ENCODE peak calls at places on chromosomes 6 and 20, in seven cellular contexts. One of them, this sample, is unnamed.

GRCh38 chr6:141103246-141103645 is 1029.5 kb upstream of the GJE1 start:
- DNase-seq in IMR-90: peak
- DNase-seq in stomach: no peak
- DNase-seq in endothelial cell of umbilical vein: peak
- DNase-seq in ovary: no peak
- DNase-seq in HCT116: peak
- DNase-seq in PC-9: no peak
- DNase-seq in this sample: peak

GRCh38 chr6:63805808-63806572 is 170.4 kb downstream of the PHF3 start:
- DNase-seq in IMR-90: peak
- DNase-seq in ovary: no peak
- DNase-seq in HCT116: no peak
- DNase-seq in stomach: no peak
- DNase-seq in endothelial cell of umbilical vein: peak
- DNase-seq in PC-9: peak
- DNase-seq in this sample: peak

GRCh38 chr20:35562541-35563110 is 20.7 kb downstream of the ERGIC3 start:
- DNase-seq in HCT116: no peak
- DNase-seq in ovary: no peak
- DNase-seq in IMR-90: no peak
- DNase-seq in endothelial cell of umbilical vein: no peak
- DNase-seq in PC-9: no peak
- DNase-seq in stomach: no peak
- DNase-seq in this sample: no peak

GRCh38 chr6:13418838-13419237 is 68.6 kb downstream of the GFOD1 start:
- DNase-seq in stomach: no peak
- DNase-seq in ovary: no peak
- DNase-seq in endothelial cell of umbilical vein: peak
- DNase-seq in PC-9: no peak
- DNase-seq in IMR-90: no peak
- DNase-seq in HCT116: no peak
- DNase-seq in this sample: no peak

GRCh38 chr20:50126662-50127061 is 13.7 kb upstream of the UBE2V1 start:
- DNase-seq in ovary: no peak
- DNase-seq in stomach: no peak
- DNase-seq in PC-9: no peak
- DNase-seq in HCT116: no peak
- DNase-seq in IMR-90: no peak
- DNase-seq in endothelial cell of umbilical vein: no peak
- DNase-seq in this sample: no peak

GRCh38 chr20:5447188-5447587 is 130.4 kb upstream of the PROKR2 start:
- DNase-seq in HCT116: no peak
- DNase-seq in ovary: no peak
- DNase-seq in stomach: no peak
- DNase-seq in IMR-90: no peak
- DNase-seq in PC-9: no peak
- DNase-seq in endothelial cell of umbilical vein: no peak
- DNase-seq in this sample: no peak

GRCh38 chr20:34065260-34065659 is 46.8 kb downstream of the EIF2S2 start:
- DNase-seq in stomach: no peak
- DNase-seq in PC-9: no peak
- DNase-seq in IMR-90: peak
- DNase-seq in ovary: peak
- DNase-seq in endothelial cell of umbilical vein: peak
- DNase-seq in HCT116: no peak
- DNase-seq in this sample: peak

GRCh38 chr6:118514689-118515088 is 33.4 kb upstream of the PLN start:
- DNase-seq in IMR-90: no peak
- DNase-seq in ovary: no peak
- DNase-seq in stomach: no peak
- DNase-seq in HCT116: no peak
- DNase-seq in endothelial cell of umbilical vein: no peak
- DNase-seq in PC-9: no peak
- DNase-seq in this sample: no peak

GRCh38 chr20:53623454-53624206 is 30.0 kb upstream of the ZNF217 start:
- DNase-seq in IMR-90: peak
- DNase-seq in PC-9: peak
- DNase-seq in stomach: peak
- DNase-seq in ovary: peak
- DNase-seq in endothelial cell of umbilical vein: peak
- DNase-seq in HCT116: no peak
- DNase-seq in this sample: peak

GRCh38 chr6:119193707-119194106 is 115.2 kb upstream of the FAM184A start:
- DNase-seq in HCT116: no peak
- DNase-seq in PC-9: no peak
- DNase-seq in IMR-90: no peak
- DNase-seq in ovary: no peak
- DNase-seq in stomach: no peak
- DNase-seq in endothelial cell of umbilical vein: no peak
- DNase-seq in this sample: no peak

GRCh38 chr6:79436232-79436631 is 101.0 kb downstream of the LCA5 start:
- DNase-seq in PC-9: no peak
- DNase-seq in HCT116: no peak
- DNase-seq in stomach: no peak
- DNase-seq in endothelial cell of umbilical vein: no peak
- DNase-seq in IMR-90: no peak
- DNase-seq in ovary: no peak
- DNase-seq in this sample: peak

GRCh38 chr6:137001977-137002302 is 42.8 kb downstream of the IL20RA start:
- DNase-seq in stomach: no peak
- DNase-seq in HCT116: no peak
- DNase-seq in ovary: no peak
- DNase-seq in endothelial cell of umbilical vein: no peak
- DNase-seq in IMR-90: no peak
- DNase-seq in PC-9: no peak
- DNase-seq in this sample: no peak

GRCh38 chr6:137005073-137005472 is 39.7 kb downstream of the IL20RA start:
- DNase-seq in stomach: no peak
- DNase-seq in PC-9: no peak
- DNase-seq in IMR-90: no peak
- DNase-seq in ovary: no peak
- DNase-seq in HCT116: no peak
- DNase-seq in endothelial cell of umbilical vein: no peak
- DNase-seq in this sample: no peak

GRCh38 chr6:137008204-137008603 is 36.6 kb downstream of the IL20RA start:
- DNase-seq in stomach: no peak
- DNase-seq in IMR-90: no peak
- DNase-seq in PC-9: no peak
- DNase-seq in HCT116: no peak
- DNase-seq in endothelial cell of umbilical vein: no peak
- DNase-seq in ovary: no peak
- DNase-seq in this sample: no peak

GRCh38 chr6:137002505-137002904 is 42.3 kb downstream of the IL20RA start:
- DNase-seq in PC-9: peak
- DNase-seq in HCT116: peak
- DNase-seq in stomach: no peak
- DNase-seq in endothelial cell of umbilical vein: no peak
- DNase-seq in IMR-90: no peak
- DNase-seq in ovary: no peak
- DNase-seq in this sample: no peak

GRCh38 chr6:137006056-137006455 is 38.7 kb downstream of the IL20RA start:
- DNase-seq in endothelial cell of umbilical vein: no peak
- DNase-seq in PC-9: no peak
- DNase-seq in ovary: no peak
- DNase-seq in stomach: no peak
- DNase-seq in HCT116: no peak
- DNase-seq in IMR-90: no peak
- DNase-seq in this sample: no peak
- H3K4me3 ChIP-seq in endothelial cell of umbilical vein: no peak
- H3K4me3 ChIP-seq in PC-9: no peak
- H3K4me3 ChIP-seq in ovary: no peak
- H3K4me3 ChIP-seq in stomach: no peak
- H3K4me3 ChIP-seq in HCT116: no peak
- H3K4me3 ChIP-seq in IMR-90: no peak
- H3K4me3 ChIP-seq in this sample: no peak

DNA sequence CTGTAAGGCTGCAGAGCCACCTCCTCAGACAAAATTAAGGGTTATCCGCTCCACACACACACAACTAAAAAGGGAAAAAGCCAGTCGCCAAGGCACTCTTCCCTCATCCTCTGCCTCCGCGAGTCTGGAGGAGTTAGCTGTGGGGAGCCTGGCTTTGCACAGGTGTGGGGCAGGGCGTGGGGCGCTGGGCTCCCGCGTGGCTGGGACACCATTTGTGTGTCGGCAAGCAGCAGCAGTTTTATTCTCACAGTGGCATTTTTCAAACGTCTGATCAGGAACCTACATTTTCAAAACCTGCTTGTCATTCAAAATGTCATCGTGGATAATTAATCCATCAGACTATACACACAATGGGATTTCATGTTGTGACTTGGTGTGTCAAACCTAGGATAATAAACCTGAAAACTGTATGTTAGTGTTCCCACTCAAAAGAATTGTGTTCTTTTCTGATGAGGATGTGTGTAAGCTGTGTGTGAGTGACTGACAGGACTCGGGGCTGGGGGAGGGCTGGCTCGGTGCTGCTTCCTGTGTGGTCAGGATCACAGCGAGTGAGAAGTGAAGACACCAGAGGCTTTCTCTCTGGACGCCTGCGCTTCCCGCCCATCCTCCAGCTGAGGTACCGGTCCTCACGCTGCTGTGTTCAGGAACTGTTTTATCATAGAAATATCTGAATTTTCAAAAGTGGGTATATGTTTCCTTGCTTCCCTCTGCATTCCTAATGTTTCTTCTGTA is 83.1 kb downstream of the IRF4 start:
- DNase-seq in PC-9: no peak
- DNase-seq in IMR-90: no peak
- DNase-seq in HCT116: no peak
- DNase-seq in ovary: no peak
- DNase-seq in endothelial cell of umbilical vein: no peak
- DNase-seq in stomach: peak
- DNase-seq in this sample: peak
- H3K4me3 ChIP-seq in PC-9: no peak
- H3K4me3 ChIP-seq in IMR-90: no peak
- H3K4me3 ChIP-seq in HCT116: no peak
- H3K4me3 ChIP-seq in ovary: no peak
- H3K4me3 ChIP-seq in endothelial cell of umbilical vein: no peak
- H3K4me3 ChIP-seq in stomach: no peak
- H3K4me3 ChIP-seq in this sample: no peak

GRCh38 chr6:160089534-160089897 is 32.1 kb upstream of the SLC22A1 start:
- DNase-seq in HCT116: no peak
- DNase-seq in stomach: no peak
- DNase-seq in IMR-90: no peak
- DNase-seq in PC-9: no peak
- DNase-seq in ovary: no peak
- DNase-seq in endothelial cell of umbilical vein: no peak
- DNase-seq in this sample: no peak
- H3K4me3 ChIP-seq in HCT116: no peak
- H3K4me3 ChIP-seq in stomach: no peak
- H3K4me3 ChIP-seq in IMR-90: no peak
- H3K4me3 ChIP-seq in PC-9: no peak
- H3K4me3 ChIP-seq in ovary: no peak
- H3K4me3 ChIP-seq in endothelial cell of umbilical vein: no peak
- H3K4me3 ChIP-seq in this sample: no peak

DNA sequence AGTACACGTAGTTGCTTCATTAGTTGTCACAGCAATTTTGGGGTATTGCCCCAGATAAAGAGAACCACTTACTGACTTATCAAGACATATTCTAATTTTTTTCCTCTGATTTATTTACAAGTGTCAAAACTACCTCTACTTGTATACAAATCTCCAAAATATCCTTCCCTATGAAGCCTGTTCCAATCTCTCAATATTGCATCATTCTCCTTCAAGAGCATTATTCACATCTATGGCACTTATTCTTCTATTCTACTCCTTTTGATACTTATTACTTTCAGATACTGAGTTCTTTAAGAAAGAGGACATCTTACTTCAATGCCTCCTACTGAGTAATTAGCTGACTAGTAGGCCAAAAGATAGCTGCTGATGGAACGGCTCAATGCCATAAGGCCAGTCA is 105.2 kb downstream of the SMLR1 start:
- DNase-seq in stomach: no peak
- DNase-seq in IMR-90: no peak
- DNase-seq in ovary: no peak
- DNase-seq in endothelial cell of umbilical vein: no peak
- DNase-seq in HCT116: no peak
- DNase-seq in PC-9: no peak
- DNase-seq in this sample: no peak
- H3K4me3 ChIP-seq in stomach: no peak
- H3K4me3 ChIP-seq in IMR-90: no peak
- H3K4me3 ChIP-seq in ovary: no peak
- H3K4me3 ChIP-seq in endothelial cell of umbilical vein: no peak
- H3K4me3 ChIP-seq in HCT116: no peak
- H3K4me3 ChIP-seq in PC-9: no peak
- H3K4me3 ChIP-seq in this sample: no peak

GRCh38 chr20:62062661-62063600 is 2.8 kb downstream of the TAF4 start:
- DNase-seq in HCT116: no peak
- DNase-seq in ovary: no peak
- DNase-seq in IMR-90: no peak
- DNase-seq in endothelial cell of umbilical vein: no peak
- DNase-seq in PC-9: no peak
- DNase-seq in stomach: no peak
- DNase-seq in this sample: no peak

GRCh38 chr20:62061851-62062418 is 3.7 kb downstream of the TAF4 start:
- DNase-seq in ovary: no peak
- DNase-seq in IMR-90: no peak
- DNase-seq in PC-9: no peak
- DNase-seq in stomach: no peak
- DNase-seq in HCT116: no peak
- DNase-seq in endothelial cell of umbilical vein: no peak
- DNase-seq in this sample: no peak

GRCh38 chr20:62064788-62065668 is 653 bp downstream of the TAF4 start:
- DNase-seq in endothelial cell of umbilical vein: no peak
- DNase-seq in IMR-90: no peak
- DNase-seq in stomach: peak
- DNase-seq in PC-9: no peak
- DNase-seq in ovary: peak
- DNase-seq in HCT116: no peak
- DNase-seq in this sample: no peak

GRCh38 chr20:62063981-62064787 is 1.5 kb downstream of the TAF4 start:
- DNase-seq in IMR-90: no peak
- DNase-seq in HCT116: no peak
- DNase-seq in ovary: peak
- DNase-seq in endothelial cell of umbilical vein: no peak
- DNase-seq in stomach: peak
- DNase-seq in PC-9: peak
- DNase-seq in this sample: no peak

GRCh38 chr20:62063601-62063980 is 2.1 kb downstream of the TAF4 start:
- DNase-seq in ovary: no peak
- DNase-seq in HCT116: no peak
- DNase-seq in PC-9: no peak
- DNase-seq in endothelial cell of umbilical vein: no peak
- DNase-seq in stomach: no peak
- DNase-seq in IMR-90: peak
- DNase-seq in this sample: no peak
- H3K4me3 ChIP-seq in ovary: peak
- H3K4me3 ChIP-seq in HCT116: no peak
- H3K4me3 ChIP-seq in PC-9: peak
- H3K4me3 ChIP-seq in endothelial cell of umbilical vein: no peak
- H3K4me3 ChIP-seq in stomach: peak
- H3K4me3 ChIP-seq in IMR-90: peak
- H3K4me3 ChIP-seq in this sample: peak

GRCh38 chr6:33161354-33162320 is 30.6 kb downstream of the COL11A2 start:
- DNase-seq in ovary: peak
- DNase-seq in endothelial cell of umbilical vein: peak
- DNase-seq in HCT116: peak
- DNase-seq in PC-9: no peak
- DNase-seq in stomach: peak
- DNase-seq in IMR-90: peak
- DNase-seq in this sample: peak
- H3K4me3 ChIP-seq in ovary: peak
- H3K4me3 ChIP-seq in endothelial cell of umbilical vein: peak
- H3K4me3 ChIP-seq in HCT116: peak
- H3K4me3 ChIP-seq in PC-9: peak
- H3K4me3 ChIP-seq in stomach: peak
- H3K4me3 ChIP-seq in IMR-90: peak
- H3K4me3 ChIP-seq in this sample: peak

GRCh38 chr6:75852721-75853120 is 103.7 kb downstream of the MYO6 start:
- DNase-seq in HCT116: no peak
- DNase-seq in IMR-90: peak
- DNase-seq in stomach: no peak
- DNase-seq in endothelial cell of umbilical vein: peak
- DNase-seq in ovary: no peak
- DNase-seq in PC-9: peak
- DNase-seq in this sample: peak
- H3K4me3 ChIP-seq in HCT116: no peak
- H3K4me3 ChIP-seq in IMR-90: no peak
- H3K4me3 ChIP-seq in stomach: no peak
- H3K4me3 ChIP-seq in endothelial cell of umbilical vein: peak
- H3K4me3 ChIP-seq in ovary: no peak
- H3K4me3 ChIP-seq in PC-9: no peak
- H3K4me3 ChIP-seq in this sample: no peak